ENCODE peak calls at places on chromosomes 6 and 20, in eight cellular contexts. Q, R, G, C, P, Y, E and V are unnamed samples.

GRCh38 chr6:39056191-39056590 is 7.6 kb downstream of the GLP1R start:
- DNase-seq in R (no peak), Q (no peak), C (no peak), G (no peak), Y (no peak), E (no peak), P (no peak), V (no peak)

GRCh38 chr6:150102750-150103270 is 33.9 kb upstream of the ULBP3 start:
- DNase-seq in Y (no peak), C (no peak), R (no peak), E (no peak), P (no peak), G (no peak), Q (no peak), V (no peak)

GRCh38 chr20:33709398-33709797 is 10.7 kb downstream of the PXMP4 start:
- DNase-seq in R (no peak), Q (no peak), C (no peak), E (no peak), P (no peak), G (no peak), Y (no peak), V (no peak)

GRCh38 chr6:148790817-148791216 is 44.0 kb downstream of the UST start:
- DNase-seq in E (no peak), G (no peak), Y (no peak), R (no peak), C (no peak), Q (no peak), P (no peak), V (no peak)

GRCh38 chr6:36962874-36963273 is 8.3 kb downstream of the PI16 start:
- DNase-seq in Q (peak), Y (peak), P (peak), R (peak), E (peak), G (no peak), C (peak), V (peak)

GRCh38 chr6:131730264-131730663 is 19.4 kb upstream of the CTAGE9 start:
- DNase-seq in C (no peak), Q (no peak), Y (no peak), E (no peak), R (no peak), P (no peak), G (no peak), V (no peak)

GRCh38 chr6:28683945-28684538 is 158.4 kb downstream of the GPX5 start:
- DNase-seq in R (no peak), E (no peak), P (peak), G (no peak), Q (no peak), Y (peak), C (peak), V (no peak)

GRCh38 chr20:63441777-63442493 is 30.5 kb downstream of the KCNQ2 start:
- DNase-seq in Y (peak), R (no peak), Q (peak), E (peak), C (peak), G (peak), P (peak), V (no peak)

GRCh38 chr6:137602871-137603270 is 108.7 kb upstream of the OLIG3 start:
- DNase-seq in Q (no peak), E (no peak), Y (no peak), G (no peak), P (no peak), C (no peak), R (no peak), V (no peak)

GRCh38 chr6:137573739-137574138 is 79.5 kb upstream of the OLIG3 start:
- DNase-seq in G (no peak), C (no peak), Y (no peak), E (no peak), P (no peak), Q (no peak), R (no peak), V (no peak)

GRCh38 chr20:11995750-11996567 is 78.3 kb downstream of the BTBD3 start:
- DNase-seq in P (no peak), R (no peak), C (no peak), G (no peak), E (no peak), Y (no peak), Q (no peak), V (peak)

GRCh38 chr20:36234771-36235320 is 1.4 kb upstream of the AAR2 start:
- DNase-seq in Q (no peak), R (no peak), E (no peak), Y (no peak), P (no peak), G (no peak), C (no peak), V (no peak)

GRCh38 chr6:109308018-109308492 is 74.2 kb downstream of the CD164 start:
- DNase-seq in P (no peak), E (no peak), Y (no peak), C (peak), R (no peak), G (peak), Q (no peak), V (no peak)

GRCh38 chr20:25570148-25570530 is 15.2 kb downstream of the NINL start:
- DNase-seq in C (no peak), R (no peak), G (no peak), Q (no peak), Y (no peak), P (no peak), E (no peak), V (no peak)

GRCh38 chr20:24316731-24317130 is 152.7 kb upstream of the SYNDIG1 start:
- DNase-seq in E (no peak), R (no peak), Y (no peak), Q (no peak), P (no peak), G (no peak), C (no peak), V (no peak)

GRCh38 chr20:17629678-17630089 is 52.4 kb downstream of the RRBP1 start:
- DNase-seq in Q (no peak), C (no peak), Y (no peak), G (peak), R (no peak), P (no peak), E (no peak), V (no peak)